ENCODE peak calls at places on chromosomes 16 and 17, in four cellular contexts. One of them, this sample, is unnamed.

GRCh38 chr16:85983064-85983463 is 84.1 kb downstream of the IRF8 start:
- DNase-seq in WTC11: no peak
- DNase-seq in EL: no peak
- DNase-seq in brain microvascular endothelial cell: no peak
- DNase-seq in this sample: no peak

GRCh38 chr16:11285842-11286241 is 4.7 kb upstream of the PRM1 start:
- DNase-seq in brain microvascular endothelial cell: no peak
- DNase-seq in EL: no peak
- DNase-seq in WTC11: no peak
- DNase-seq in this sample: no peak

GRCh38 chr16:708019-708418 is 2.4 kb upstream of the FBXL16 start:
- DNase-seq in brain microvascular endothelial cell: no peak
- DNase-seq in EL: no peak
- DNase-seq in WTC11: no peak
- DNase-seq in this sample: no peak

GRCh38 chr17:60586288-60586974 is 13.6 kb upstream of the PPM1D start:
- DNase-seq in EL: no peak
- DNase-seq in WTC11: peak
- DNase-seq in brain microvascular endothelial cell: no peak
- DNase-seq in this sample: no peak

GRCh38 chr17:66533572-66533971 is 231.2 kb downstream of the PRKCA start:
- DNase-seq in brain microvascular endothelial cell: peak
- DNase-seq in EL: no peak
- DNase-seq in WTC11: peak
- DNase-seq in this sample: peak

GRCh38 chr16:19644877-19645276 is 73.2 kb downstream of the KNOP1 start:
- DNase-seq in EL: no peak
- DNase-seq in brain microvascular endothelial cell: no peak
- DNase-seq in WTC11: no peak
- DNase-seq in this sample: no peak

GRCh38 chr16:85717393-85718152 is 28.8 kb upstream of the GINS2 start:
- DNase-seq in brain microvascular endothelial cell: peak
- DNase-seq in EL: peak
- DNase-seq in WTC11: peak
- DNase-seq in this sample: no peak

GRCh38 chr17:79620207-79621038 is 9.6 kb upstream of the RBFOX3 start:
- DNase-seq in WTC11: peak
- DNase-seq in brain microvascular endothelial cell: no peak
- DNase-seq in EL: no peak
- DNase-seq in this sample: peak

GRCh38 chr17:46839211-46839610 is 12.2 kb upstream of the WNT9B start:
- DNase-seq in brain microvascular endothelial cell: no peak
- DNase-seq in WTC11: no peak
- DNase-seq in EL: no peak
- DNase-seq in this sample: no peak

GRCh38 chr17:57035971-57036481 is 49.0 kb upstream of the AKAP1 start:
- DNase-seq in brain microvascular endothelial cell: no peak
- DNase-seq in EL: no peak
- DNase-seq in WTC11: no peak
- DNase-seq in this sample: no peak

GRCh38 chr16:3754304-3754703 is 37.0 kb upstream of the TRAP1 start:
- DNase-seq in WTC11: no peak
- DNase-seq in brain microvascular endothelial cell: no peak
- DNase-seq in EL: peak
- DNase-seq in this sample: no peak

GRCh38 chr16:27430512-27430911 is 28.5 kb downstream of the IL21R start:
- DNase-seq in EL: no peak
- DNase-seq in WTC11: no peak
- DNase-seq in brain microvascular endothelial cell: no peak
- DNase-seq in this sample: peak

GRCh38 chr17:2266045-2266864 is 37.3 kb downstream of the SMG6 start:
- DNase-seq in WTC11: no peak
- DNase-seq in brain microvascular endothelial cell: no peak
- DNase-seq in EL: no peak
- DNase-seq in this sample: no peak

GRCh38 chr16:67150833-67151396 is at the start of gene B3GNT9:
- DNase-seq in WTC11: peak
- DNase-seq in EL: peak
- DNase-seq in brain microvascular endothelial cell: peak
- DNase-seq in this sample: no peak

GRCh38 chr17:35588196-35588920 is 1.2 kb downstream of the AP2B1 start:
- DNase-seq in EL: peak
- DNase-seq in brain microvascular endothelial cell: peak
- DNase-seq in WTC11: no peak
- DNase-seq in this sample: no peak

GRCh38 chr17:42682400-42683384 is at the start of gene CNTNAP1:
- DNase-seq in brain microvascular endothelial cell: peak
- DNase-seq in EL: peak
- DNase-seq in WTC11: peak
- DNase-seq in this sample: no peak

GRCh38 chr16:73434621-73435020 is 386.7 kb upstream of the ZFHX3 start:
- DNase-seq in EL: no peak
- DNase-seq in brain microvascular endothelial cell: no peak
- DNase-seq in WTC11: no peak
- DNase-seq in this sample: no peak

GRCh38 chr16:9258423-9259051 is 167.1 kb downstream of the HAPSTR1 start:
- DNase-seq in WTC11: peak
- DNase-seq in brain microvascular endothelial cell: peak
- DNase-seq in EL: peak
- DNase-seq in this sample: no peak

GRCh38 chr16:85312642-85313540 is 200.6 kb upstream of the CIBAR2 start:
- DNase-seq in brain microvascular endothelial cell: no peak
- DNase-seq in WTC11: no peak
- DNase-seq in EL: no peak
- DNase-seq in this sample: no peak

GRCh38 chr16:57310801-57311200 is 26.3 kb upstream of the PLLP start:
- DNase-seq in brain microvascular endothelial cell: no peak
- DNase-seq in WTC11: no peak
- DNase-seq in EL: no peak
- DNase-seq in this sample: no peak

GRCh38 chr17:47649972-47650524 is 329 bp downstream of the KPNB1 start:
- DNase-seq in WTC11: no peak
- DNase-seq in brain microvascular endothelial cell: no peak
- DNase-seq in EL: no peak
- DNase-seq in this sample: no peak

This sample was measured in mesothelial cell of epicardium.